ENCODE peak calls at places on chromosomes 4 and X, in six cellular contexts. T, B, L, H, G and D are unnamed samples.

GRCh38 chrX:12301288-12301687 is 163.0 kb downstream of the FRMPD4 start:
- DNase-seq in T (no peak), B (no peak), L (no peak), H (no peak), G (no peak), D (no peak)

GRCh38 chr4:113292371-113293042 is 243.1 kb downstream of the ANK2 start:
- DNase-seq in T (peak), B (peak), L (no peak), H (no peak), G (no peak), D (no peak)

GRCh38 chrX:41781500-41781899 is 57.5 kb downstream of the GPR82 start:
- DNase-seq in T (no peak), B (no peak), L (no peak), H (peak), G (no peak), D (no peak)

GRCh38 chr4:61630548-61630947 is 430.4 kb downstream of the ADGRL3 start:
- DNase-seq in T (no peak), B (no peak), L (no peak), H (no peak), G (no peak), D (no peak)

GRCh38 chr4:31995943-31996901 is 1276.1 kb downstream of the PCDH7 start:
- DNase-seq in T (no peak), B (no peak), L (no peak), H (peak), G (no peak), D (no peak)

GRCh38 chr4:24434193-24434728 is 150.1 kb downstream of the DHX15 start:
- DNase-seq in T (no peak), B (no peak), L (no peak), H (no peak), G (no peak), D (no peak)

GRCh38 chr4:154707877-154708276 is 35.9 kb upstream of the LRAT start:
- DNase-seq in T (no peak), B (no peak), L (no peak), H (no peak), G (no peak), D (no peak)

GRCh38 chr4:141246683-141247429 is 26.2 kb downstream of the ZNF330 start:
- DNase-seq in T (no peak), B (no peak), L (no peak), H (no peak), G (no peak), D (no peak)

GRCh38 chr4:177680308-177680707 is 238.1 kb upstream of the AGA start:
- DNase-seq in T (no peak), B (no peak), L (no peak), H (no peak), G (no peak), D (no peak)

GRCh38 chr4:122777846-122778501 is 45.5 kb downstream of the BBS12 start:
- DNase-seq in T (no peak), B (no peak), L (no peak), H (no peak), G (no peak), D (no peak)

GRCh38 chrX:135480076-135480475 is 40.4 kb upstream of the INTS6L start:
- DNase-seq in T (no peak), B (no peak), L (no peak), H (no peak), G (no peak), D (no peak)

GRCh38 chrX:134658002-134658401 is 269 bp downstream of the PLAC1 start:
- DNase-seq in T (no peak), B (no peak), L (no peak), H (no peak), G (no peak), D (no peak)

GRCh38 chr4:118774989-118775388 is 60.9 kb downstream of the SEC24D start:
- DNase-seq in T (no peak), B (no peak), L (no peak), H (no peak), G (no peak), D (no peak)

GRCh38 chrX:133365886-133366611 is 49.2 kb downstream of the GPC4 start:
- DNase-seq in T (no peak), B (no peak), L (no peak), H (no peak), G (no peak), D (no peak)

GRCh38 chr4:184007891-184008290 is 102.8 kb downstream of the STOX2 start:
- DNase-seq in T (no peak), B (no peak), L (no peak), H (no peak), G (no peak), D (no peak)

GRCh38 chrX:1612641-1613286 is 2.1 kb upstream of the ASMT start:
- DNase-seq in T (no peak), B (no peak), L (no peak), H (no peak), G (no peak), D (no peak)

GRCh38 chr4:142264961-142265360 is 581.1 kb downstream of the INPP4B start:
- DNase-seq in T (no peak), B (no peak), L (no peak), H (peak), G (no peak), D (no peak)

GRCh38 chr4:155615054-155615887 is 51.4 kb upstream of the GUCY1A1 start:
- DNase-seq in T (no peak), B (no peak), L (no peak), H (no peak), G (no peak), D (no peak)

GRCh38 chrX:151763711-151764110 is 29.2 kb downstream of the CNGA2 start:
- DNase-seq in T (no peak), B (no peak), L (no peak), H (no peak), G (no peak), D (no peak)

GRCh38 chr4:116122131-116122530 is 963.2 kb downstream of the TRAM1L1 start:
- DNase-seq in T (no peak), B (no peak), L (no peak), H (peak), G (no peak), D (no peak)

GRCh38 chr4:98484031-98484430 is 174.4 kb downstream of the TSPAN5 start:
- DNase-seq in T (no peak), B (no peak), L (no peak), H (peak), G (no peak), D (no peak)

GRCh38 chr4:100290585-100290984 is 100.3 kb upstream of the DDIT4L start:
- DNase-seq in T (no peak), B (no peak), L (no peak), H (no peak), G (no peak), D (no peak)

GRCh38 chr4:84497220-84497834 is 1.8 kb downstream of the NKX6-1 start:
- DNase-seq in T (no peak), B (no peak), L (no peak), H (no peak), G (no peak), D (no peak)

GRCh38 chrX:65644621-65645287 is 22.7 kb upstream of the MSN start:
- DNase-seq in T (peak), B (peak), L (peak), H (peak), G (no peak), D (peak)

GRCh38 chr4:176236909-176237308 is 32.1 kb downstream of the ASB5 start:
- DNase-seq in T (no peak), B (no peak), L (no peak), H (no peak), G (no peak), D (no peak)

GRCh38 chrX:67044029-67044653 is 405.3 kb upstream of the EDA2R start:
- DNase-seq in T (no peak), B (no peak), L (no peak), H (no peak), G (no peak), D (no peak)

GRCh38 chr4:22385615-22386014 is 130.3 kb downstream of the ADGRA3 start:
- DNase-seq in T (no peak), B (no peak), L (no peak), H (peak), G (no peak), D (no peak)

GRCh38 chr4:70583952-70584834 is 7.9 kb upstream of the AMBN start:
- DNase-seq in T (no peak), B (no peak), L (no peak), H (peak), G (no peak), D (no peak)

GRCh38 chr4:176334066-176334465 is 14.3 kb downstream of the SPCS3 start:
- DNase-seq in T (no peak), B (no peak), L (no peak), H (no peak), G (no peak), D (no peak)

GRCh38 chrX:70453024-70453618 is 8.5 kb downstream of the DLG3 start:
- DNase-seq in T (no peak), B (no peak), L (no peak), H (no peak), G (no peak), D (no peak)

GRCh38 chr4:37304612-37305011 is 60.1 kb downstream of the NWD2 start:
- DNase-seq in T (no peak), B (no peak), L (no peak), H (no peak), G (no peak), D (no peak)

GRCh38 chrX:2638279-2638678 is 52.8 kb upstream of the CD99 start:
- DNase-seq in T (no peak), B (no peak), L (no peak), H (no peak), G (no peak), D (no peak)

GRCh38 chrX:42732506-42732905 is 45.5 kb downstream of the PPP1R2C start:
- DNase-seq in T (no peak), B (no peak), L (no peak), H (no peak), G (no peak), D (no peak)

GRCh38 chr4:122765702-122766352 is 33.3 kb downstream of the BBS12 start:
- DNase-seq in T (no peak), B (no peak), L (no peak), H (peak), G (no peak), D (no peak)

GRCh38 chr4:94758700-94759399 is 1.1 kb downstream of the BMPR1B start:
- DNase-seq in T (peak), B (no peak), L (no peak), H (peak), G (no peak), D (no peak)

GRCh38 chr4:38621831-38622230 is 42.2 kb upstream of the KLF3 start:
- DNase-seq in T (no peak), B (no peak), L (no peak), H (no peak), G (peak), D (no peak)

GRCh38 chr4:87390931-87391782 is at the start of gene HSD17B11:
- DNase-seq in T (peak), B (peak), L (peak), H (peak), G (peak), D (peak)
- TF ChIP-seq POLR2A in T (peak), B (peak), L (peak), H (peak), G (peak), D (no peak)

GRCh38 chrX:25156323-25156722 is 140.6 kb upstream of the ARX start:
- DNase-seq in T (no peak), B (no peak), L (no peak), H (peak), G (no peak), D (no peak)

GRCh38 chrX:25154168-25154567 is 138.4 kb upstream of the ARX start:
- DNase-seq in T (no peak), B (no peak), L (no peak), H (no peak), G (no peak), D (no peak)

GRCh38 chrX:25151749-25152148 is 136.0 kb upstream of the ARX start:
- DNase-seq in T (no peak), B (no peak), L (no peak), H (no peak), G (no peak), D (no peak)
- H3K27ac ChIP-seq in T (no peak), B (no peak), L (no peak), H (no peak), G (no peak), D (no peak)

GRCh38 chr4:111500871-111501270 is 644.4 kb upstream of the FAM241A start:
- DNase-seq in T (no peak), B (no peak), L (no peak), H (no peak), G (no peak), D (no peak)
- TF ChIP-seq EP300 in T (no peak), B (no peak), L (no peak), H (no peak), G (no peak), D (no peak)

GRCh38 chr4:67343162-67343561 is 202.1 kb downstream of the CENPC start:
- DNase-seq in T (no peak), B (no peak), L (no peak), H (no peak), G (no peak), D (no peak)

GRCh38 chr4:67346654-67347053 is 198.6 kb downstream of the CENPC start:
- DNase-seq in T (no peak), B (no peak), L (no peak), H (no peak), G (no peak), D (no peak)

GRCh38 chr4:67344594-67345380 is 200.5 kb downstream of the CENPC start:
- DNase-seq in T (no peak), B (no peak), L (no peak), H (no peak), G (no peak), D (no peak)
- TF ChIP-seq POLR2A in T (no peak), B (no peak), L (no peak), H (no peak), G (no peak), D (no peak)

DNA sequence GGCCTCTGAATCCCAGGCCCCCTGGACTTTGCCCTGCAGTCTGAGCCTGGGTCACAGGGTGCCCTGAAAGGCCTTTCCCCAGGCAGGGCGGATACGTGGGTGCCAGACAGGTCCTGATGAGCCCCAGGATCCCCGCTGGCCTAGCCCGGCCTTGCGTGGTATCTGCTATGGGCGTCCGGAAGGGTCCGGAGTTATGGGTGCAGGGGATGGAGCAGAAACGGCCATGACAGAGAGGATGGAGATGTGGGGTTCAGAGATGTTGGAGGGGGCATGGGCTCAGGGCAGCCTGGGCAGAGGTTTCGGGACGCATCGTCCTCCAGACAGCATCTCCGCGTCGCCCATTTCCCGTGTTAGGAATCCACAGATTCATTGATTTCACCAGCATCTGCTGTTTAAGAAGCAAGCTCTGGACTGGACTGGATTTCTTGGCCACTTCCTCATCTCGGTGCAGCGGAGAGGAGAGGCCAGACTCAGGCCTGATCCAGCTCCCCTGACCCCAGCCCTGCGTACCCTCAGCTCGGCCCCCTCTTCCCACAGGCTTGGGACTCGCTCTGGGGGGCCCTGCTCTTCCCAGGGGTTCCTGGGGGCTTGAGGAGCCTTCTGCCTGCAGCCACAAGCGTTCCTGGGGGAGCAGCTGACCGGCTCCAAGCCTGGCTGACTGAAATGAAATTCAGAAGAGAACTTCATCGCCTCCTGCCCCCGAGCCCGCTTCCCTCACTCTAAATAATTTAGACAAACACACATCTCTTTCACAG is 86.9 kb upstream of the ADRA2C start:
- DNase-seq in T (no peak), B (peak), L (no peak), H (no peak), G (no peak), D (peak)
- H3K27ac ChIP-seq in T (no peak), B (no peak), L (no peak), H (no peak), G (no peak), D (no peak)

DNA sequence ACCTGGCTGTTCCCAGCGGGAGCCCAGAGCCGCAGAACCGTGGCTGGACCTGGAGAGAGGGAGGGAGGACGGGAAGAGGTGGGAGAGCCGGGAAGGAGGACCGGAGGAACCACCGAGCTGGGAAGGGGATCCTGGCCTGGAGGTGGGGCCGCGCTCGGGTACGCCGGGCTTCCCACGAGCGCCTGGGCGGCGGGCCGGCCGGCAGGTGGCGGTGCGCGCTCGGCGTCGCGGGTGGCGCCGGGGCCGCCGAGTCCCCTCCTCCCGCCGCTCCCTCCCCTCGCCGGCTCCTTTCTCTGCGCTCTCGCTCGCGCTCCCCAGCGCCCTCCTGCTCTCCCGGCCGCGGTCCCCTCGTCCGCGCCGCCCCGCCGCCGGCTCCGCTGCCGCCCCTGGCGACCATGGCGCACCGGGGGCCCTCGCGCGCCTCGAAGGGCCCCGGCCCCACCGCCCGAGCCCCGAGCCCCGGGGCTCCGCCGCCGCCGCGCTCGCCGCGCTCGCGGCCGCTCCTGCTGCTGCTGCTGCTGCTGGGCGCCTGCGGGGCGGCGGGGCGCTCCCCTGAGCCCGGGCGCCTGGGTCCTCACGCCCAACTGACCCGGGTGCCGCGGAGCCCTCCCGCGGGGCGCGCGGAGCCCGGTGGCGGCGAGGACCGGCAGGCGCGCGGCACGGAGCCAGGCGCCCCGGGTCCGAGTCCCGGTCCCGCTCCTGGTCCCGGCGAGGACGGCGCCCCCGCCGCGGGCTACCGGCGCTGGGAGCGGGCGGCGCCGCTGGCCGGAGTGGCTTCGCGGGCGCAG is at the start of gene SORCS2:
- DNase-seq in T (peak), B (peak), L (peak), H (peak), G (no peak), D (no peak)
- TF ChIP-seq EP300 in T (no peak), B (no peak), L (no peak), H (no peak), G (no peak), D (no peak)

GRCh38 chrX:21839334-21840198 is at the start of gene MBTPS2:
- DNase-seq in T (peak), B (peak), L (peak), H (peak), G (peak), D (peak)
- TF ChIP-seq POLR2A in T (peak), B (peak), L (no peak), H (peak), G (peak), D (no peak)

GRCh38 chr4:20572976-20573375 is 127.3 kb upstream of the PACRGL start:
- DNase-seq in T (no peak), B (no peak), L (no peak), H (no peak), G (no peak), D (no peak)
- H3K27ac ChIP-seq in T (no peak), B (no peak), L (no peak), H (no peak), G (no peak), D (no peak)